ENCODE peak calls at places on chromosomes 7 and 10, in nine cellular contexts. F is heart left ventricle, Q is lower leg skin, C is IMR-90, A is tibial nerve, Y is uterus, O is breast epithelium, M is stomach, W is HCT116. J is an unnamed sample.

GRCh38 chr7:66379761-66380160 is 174.6 kb downstream of the TPST1 start:
- DNase-seq in W (peak), A (no peak), O (no peak), Q (no peak), C (peak), M (no peak), F (no peak), Y (no peak), J (no peak)

GRCh38 chr7:151599401-151600227 is 79.9 kb upstream of the RHEB start:
- DNase-seq in F (peak), C (peak), Q (no peak), A (no peak), W (peak), O (no peak), M (no peak), Y (peak), J (no peak)

GRCh38 chr10:92200564-92200963 is 90.3 kb downstream of the CPEB3 start:
- DNase-seq in A (no peak), C (peak), O (no peak), Y (no peak), M (no peak), F (no peak), Q (no peak), W (no peak), J (no peak)

GRCh38 chr10:14282271-14282670 is 48.5 kb downstream of the FRMD4A start:
- DNase-seq in W (no peak), A (no peak), Y (no peak), C (peak), F (no peak), M (no peak), Q (no peak), O (no peak), J (no peak)

GRCh38 chr10:78539247-78539766 is 505.6 kb downstream of the RPS24 start:
- DNase-seq in W (no peak), Y (no peak), Q (no peak), F (no peak), A (no peak), C (no peak), O (no peak), M (no peak), J (no peak)

GRCh38 chr7:134640842-134641715 is 5.6 kb upstream of the BPGM start:
- DNase-seq in W (no peak), M (no peak), O (no peak), Q (no peak), A (no peak), C (peak), Y (no peak), F (no peak), J (no peak)

GRCh38 chr7:22295402-22296264 is 61.3 kb downstream of the RAPGEF5 start:
- DNase-seq in F (no peak), A (no peak), Q (no peak), M (no peak), Y (no peak), W (no peak), C (no peak), O (no peak), J (no peak)

GRCh38 chr10:9331583-9332008 is 1277.1 kb downstream of the GATA3 start:
- DNase-seq in Q (no peak), O (no peak), A (no peak), M (no peak), Y (no peak), C (peak), W (peak), F (no peak), J (no peak)

GRCh38 chr10:82813856-82814255 is 938.9 kb downstream of the NRG3 start:
- DNase-seq in F (no peak), Q (no peak), O (no peak), Y (no peak), A (no peak), C (no peak), M (peak), W (no peak), J (no peak)

GRCh38 chr7:4080954-4081353 is 601.1 kb upstream of the FOXK1 start:
- DNase-seq in O (no peak), C (no peak), F (no peak), W (no peak), Y (no peak), Q (no peak), M (peak), A (no peak), J (no peak)

GRCh38 chr7:130910949-130911944 is 177.2 kb upstream of the KLF14 start:
- DNase-seq in A (no peak), M (no peak), W (no peak), Y (no peak), F (no peak), Q (no peak), C (peak), O (no peak), J (no peak)

DNA sequence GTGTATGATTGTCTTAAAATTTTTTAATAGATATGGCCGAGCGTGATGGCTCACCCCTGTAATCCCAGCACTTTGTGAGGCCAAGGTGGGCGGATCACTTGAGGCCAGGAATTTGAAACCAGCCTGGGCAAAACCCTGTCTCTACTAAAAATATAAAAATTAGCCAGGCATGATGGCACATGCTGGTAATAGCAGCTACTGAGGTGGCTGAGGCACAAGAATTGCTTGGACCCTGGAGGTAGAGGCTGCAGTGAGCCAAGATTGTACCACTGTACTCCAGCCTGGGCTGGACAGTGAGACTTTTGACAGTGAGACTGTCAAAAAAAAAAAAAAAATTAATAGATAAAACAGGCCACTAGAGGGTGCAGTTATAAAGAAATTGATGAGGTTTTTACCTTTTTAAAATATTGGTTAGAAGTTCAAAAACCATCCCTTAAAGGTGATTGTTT is 20.5 kb downstream of the NOM1 start:
- DNase-seq in C (peak), M (no peak), Y (no peak), Q (no peak), O (no peak), W (no peak), A (no peak), F (no peak), J (no peak)
- TF ChIP-seq CTCF in C (peak), M (peak), Y (peak), Q (no peak), O (peak), W (peak), A (no peak), F (peak), J (no peak)

GRCh38 chr7:94394399-94395140 is at the start of gene COL1A2:
- DNase-seq in W (no peak), C (peak), Y (peak), Q (peak), O (peak), A (peak), M (peak), F (peak), J (peak)
- TF ChIP-seq POLR2A in W (no peak), C (peak), Y (peak), Q (no peak), O (no peak), A (peak), M (no peak), F (peak), J (no peak)

DNA sequence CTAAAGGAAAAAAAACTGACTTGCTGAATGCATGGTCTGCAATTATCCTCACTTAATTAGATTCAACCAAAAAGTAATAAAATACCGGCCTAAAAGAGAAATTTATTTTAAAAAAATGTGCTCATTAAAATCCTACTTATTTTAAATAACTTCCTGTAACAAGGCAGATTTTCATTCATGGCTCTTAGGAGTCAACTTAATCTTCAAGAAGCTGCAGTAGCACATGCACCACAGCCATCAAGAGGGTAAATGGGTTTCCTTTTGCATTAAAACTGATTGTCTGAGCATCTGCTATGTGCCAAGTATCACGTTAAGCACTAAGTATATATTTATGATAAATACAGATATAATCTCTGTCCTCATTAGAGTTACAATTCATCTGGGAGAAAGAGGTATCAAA is 69.9 kb downstream of the SNX13 start:
- DNase-seq in A (no peak), M (no peak), O (no peak), F (no peak), W (no peak), Y (no peak), C (no peak), Q (no peak), J (no peak)
- TF ChIP-seq CTCF in A (no peak), M (no peak), O (no peak), F (no peak), W (no peak), Y (no peak), C (no peak), Q (no peak), J (no peak)

GRCh38 chr7:1523208-1523607 is 7.3 kb upstream of the MAFK start:
- DNase-seq in O (no peak), Y (no peak), C (no peak), W (no peak), M (no peak), Q (no peak), A (no peak), F (no peak), J (no peak)
- TF ChIP-seq POLR2A in O (no peak), Y (no peak), C (no peak), W (no peak), M (no peak), Q (no peak), A (no peak), F (no peak), J (no peak)

DNA sequence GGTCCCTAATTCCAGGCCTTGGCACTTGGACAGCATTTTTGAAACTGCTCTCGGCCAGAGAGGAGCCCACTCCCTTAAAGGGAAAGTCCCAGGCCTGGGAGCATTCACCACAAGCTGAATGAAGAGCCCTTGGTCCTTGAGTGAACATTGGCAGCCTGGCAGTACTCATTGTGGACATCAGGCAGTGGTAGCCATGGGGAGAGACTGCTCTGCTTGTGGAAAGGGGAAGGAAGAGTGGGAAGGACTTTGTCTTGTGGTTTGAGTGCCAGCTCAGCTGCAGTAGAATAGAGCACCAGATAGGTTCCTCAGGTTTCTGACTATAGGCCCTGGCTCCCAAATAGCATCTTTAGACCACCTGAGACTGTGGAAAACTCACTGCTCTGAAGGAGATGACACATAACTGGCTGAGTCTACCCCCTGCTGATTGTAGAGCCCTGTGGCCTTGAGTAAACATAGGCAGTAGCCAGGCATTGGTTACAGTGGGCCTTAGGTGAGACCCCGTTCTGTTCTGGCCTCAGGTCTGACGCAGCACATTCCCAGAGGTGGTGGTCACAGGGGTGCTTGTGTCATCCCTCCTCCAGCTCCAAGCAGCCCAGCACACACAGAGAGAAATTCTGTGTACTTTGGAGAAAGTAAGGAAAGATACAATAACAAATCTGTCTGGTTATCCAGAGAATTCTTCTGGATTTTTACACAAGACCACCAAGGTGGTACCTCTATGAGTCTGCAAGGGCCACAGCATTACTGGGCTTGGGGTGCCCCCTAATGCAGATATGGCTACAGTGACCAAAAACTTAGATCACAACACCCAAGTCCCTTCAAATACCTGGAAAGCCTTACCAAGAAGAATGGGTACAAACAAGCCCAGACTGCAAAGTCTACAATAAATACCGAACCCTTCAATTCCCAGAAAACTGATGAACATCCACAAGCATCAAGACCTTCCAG is 153.8 kb downstream of the GNAI1 start:
- DNase-seq in O (no peak), W (no peak), Q (no peak), F (no peak), M (no peak), C (peak), Y (no peak), A (no peak), J (no peak)
- TF ChIP-seq CTCF in O (no peak), W (no peak), Q (no peak), F (peak), M (no peak), C (peak), Y (peak), A (no peak), J (no peak)

DNA sequence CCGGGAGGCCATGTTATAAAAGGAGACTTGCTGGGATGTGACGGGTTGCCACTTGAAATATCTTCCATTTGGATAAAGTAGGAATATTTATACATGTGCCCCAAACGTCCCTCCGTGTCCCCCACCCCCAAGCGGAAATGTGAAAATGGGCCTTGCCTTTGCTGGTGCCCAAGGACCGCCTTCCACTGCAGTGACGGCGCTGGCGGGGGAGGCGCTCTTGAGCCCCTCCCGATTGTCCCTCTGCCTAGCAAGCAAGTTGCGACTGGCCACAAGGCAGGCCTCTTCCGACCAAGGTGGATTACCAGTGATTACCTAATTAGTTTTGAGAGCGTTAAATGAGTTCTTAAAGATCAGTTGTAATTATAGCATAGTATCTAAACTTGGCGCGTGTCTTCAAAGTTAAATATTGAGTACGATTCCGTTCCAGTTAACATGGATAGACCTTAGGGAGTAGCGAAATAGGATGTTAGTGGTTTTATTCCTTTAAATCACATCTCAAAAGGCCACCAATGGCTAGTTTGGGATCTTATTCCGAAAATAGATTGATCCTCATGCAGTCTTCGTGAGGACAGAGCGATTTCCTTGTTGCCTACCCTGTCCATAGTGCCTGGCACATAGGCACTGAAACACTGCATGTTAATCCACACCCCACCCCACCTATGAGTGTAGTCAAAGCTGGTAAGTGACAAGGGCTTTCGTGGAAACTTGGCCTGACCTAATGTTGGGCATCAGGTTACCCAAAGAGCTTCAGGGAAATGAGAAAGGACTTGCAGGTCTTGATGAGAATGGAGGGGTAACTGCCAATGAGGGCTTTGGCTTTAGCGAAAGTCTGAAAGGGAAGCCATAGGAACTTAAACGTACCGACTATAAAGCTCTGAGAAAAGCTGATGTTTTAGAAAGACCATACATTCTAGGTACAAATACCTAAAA is 1.1 kb downstream of the PPIA start:
- DNase-seq in F (peak), W (peak), C (peak), A (peak), Q (peak), Y (peak), M (peak), O (peak), J (peak)
- TF ChIP-seq POLR2A in F (peak), W (no peak), C (peak), A (peak), Q (no peak), Y (no peak), M (no peak), O (no peak), J (no peak)

GRCh38 chr10:1488970-1489548 is 248.3 kb downstream of the ADARB2 start:
- DNase-seq in Q (no peak), A (no peak), C (no peak), M (no peak), O (no peak), F (no peak), W (no peak), Y (no peak), J (no peak)
- TF ChIP-seq CTCF in Q (no peak), A (no peak), C (no peak), M (no peak), O (no peak), F (no peak), W (no peak), Y (no peak), J (no peak)

DNA sequence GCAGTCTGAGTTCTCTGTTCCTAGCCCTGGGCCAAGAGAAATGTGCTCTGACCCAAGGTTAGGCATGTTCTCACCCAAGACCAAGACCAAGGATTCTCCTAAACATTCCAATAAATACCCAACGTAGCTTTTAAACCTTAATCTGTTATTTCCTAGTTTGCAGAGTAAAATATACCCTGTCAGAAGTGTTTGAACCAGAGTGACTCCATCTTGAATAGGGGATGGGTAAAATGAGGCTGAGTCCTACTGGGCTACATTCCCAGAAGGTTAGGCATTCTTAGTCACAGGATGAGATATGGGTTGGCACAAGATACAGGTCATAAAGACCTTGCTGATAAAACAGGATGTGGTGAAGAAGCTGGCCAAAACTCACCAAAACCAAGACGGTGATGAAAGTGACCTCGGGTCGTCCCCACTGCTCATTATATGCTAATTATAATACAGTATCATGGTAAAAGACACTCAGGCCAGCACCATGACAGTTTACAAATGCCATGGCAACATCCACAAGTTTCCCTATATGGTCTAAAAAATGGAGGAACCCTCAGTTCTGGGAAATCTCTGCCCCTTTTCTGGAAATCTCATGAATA is 27.7 kb downstream of the PLXNA4 start:
- DNase-seq in A (no peak), O (no peak), W (no peak), M (no peak), C (peak), F (no peak), Q (no peak), Y (no peak), J (no peak)
- TF ChIP-seq POLR2A in A (no peak), O (no peak), W (no peak), M (no peak), C (no peak), F (no peak), Q (no peak), Y (no peak), J (no peak)

GRCh38 chr7:23607130-23607529 is 9.9 kb downstream of the CCDC126 start:
- DNase-seq in W (no peak), C (no peak), A (no peak), O (no peak), Y (no peak), F (no peak), M (no peak), Q (no peak), J (no peak)
- TF ChIP-seq CTCF in W (no peak), C (no peak), A (no peak), O (no peak), Y (no peak), F (no peak), M (no peak), Q (no peak), J (no peak)